ENCODE peak calls at places on chromosomes 4 and X, in six cellular contexts. One of them, this sample, is unnamed.

GRCh38 chr4:25813705-25814104 is 49.1 kb downstream of the SEL1L3 start:
- DNase-seq in AG04449: peak
- DNase-seq in GM12878: no peak
- DNase-seq in AG09309: no peak
- DNase-seq in foreskin fibroblast: no peak
- DNase-seq in HCT116: no peak
- DNase-seq in this sample: peak

GRCh38 chr4:89837385-89837995 is 529 bp upstream of the SNCA start:
- DNase-seq in GM12878: no peak
- DNase-seq in HCT116: no peak
- DNase-seq in foreskin fibroblast: peak
- DNase-seq in AG09309: no peak
- DNase-seq in AG04449: no peak
- DNase-seq in this sample: no peak

GRCh38 chr4:141058739-141059507 is 74.3 kb downstream of the RNF150 start:
- DNase-seq in GM12878: no peak
- DNase-seq in HCT116: no peak
- DNase-seq in AG04449: peak
- DNase-seq in foreskin fibroblast: peak
- DNase-seq in AG09309: peak
- DNase-seq in this sample: no peak

GRCh38 chr4:128461300-128462103 is 173.9 kb upstream of the PGRMC2 start:
- DNase-seq in AG09309: peak
- DNase-seq in foreskin fibroblast: peak
- DNase-seq in HCT116: no peak
- DNase-seq in GM12878: no peak
- DNase-seq in AG04449: peak
- DNase-seq in this sample: peak

GRCh38 chrX:134484039-134484438 is 24.1 kb downstream of the HPRT1 start:
- DNase-seq in HCT116: peak
- DNase-seq in foreskin fibroblast: peak
- DNase-seq in AG04449: peak
- DNase-seq in AG09309: no peak
- DNase-seq in GM12878: no peak
- DNase-seq in this sample: no peak

GRCh38 chr4:108954880-108955279 is 192.0 kb upstream of the ETNPPL start:
- DNase-seq in foreskin fibroblast: no peak
- DNase-seq in AG04449: no peak
- DNase-seq in AG09309: no peak
- DNase-seq in HCT116: no peak
- DNase-seq in GM12878: no peak
- DNase-seq in this sample: no peak

GRCh38 chr4:112055100-112055499 is 90.2 kb upstream of the FAM241A start:
- DNase-seq in AG04449: no peak
- DNase-seq in GM12878: no peak
- DNase-seq in HCT116: no peak
- DNase-seq in AG09309: no peak
- DNase-seq in foreskin fibroblast: no peak
- DNase-seq in this sample: no peak

GRCh38 chr4:156378053-156378665 is 424.5 kb upstream of the CTSO start:
- DNase-seq in AG09309: no peak
- DNase-seq in foreskin fibroblast: no peak
- DNase-seq in AG04449: no peak
- DNase-seq in HCT116: peak
- DNase-seq in GM12878: no peak
- DNase-seq in this sample: peak

GRCh38 chrX:137234651-137235402 is 201.0 kb upstream of the GPR101 start:
- DNase-seq in GM12878: no peak
- DNase-seq in HCT116: no peak
- DNase-seq in foreskin fibroblast: no peak
- DNase-seq in AG09309: no peak
- DNase-seq in AG04449: no peak
- DNase-seq in this sample: no peak

GRCh38 chr4:147865926-147866325 is 134.0 kb downstream of the ARHGAP10 start:
- DNase-seq in AG04449: no peak
- DNase-seq in HCT116: no peak
- DNase-seq in foreskin fibroblast: no peak
- DNase-seq in GM12878: no peak
- DNase-seq in AG09309: no peak
- DNase-seq in this sample: no peak

GRCh38 chr4:26174033-26174432 is 146.8 kb upstream of the RBPJ start:
- DNase-seq in HCT116: no peak
- DNase-seq in AG04449: no peak
- DNase-seq in AG09309: no peak
- DNase-seq in foreskin fibroblast: no peak
- DNase-seq in GM12878: no peak
- DNase-seq in this sample: no peak

GRCh38 chr4:59979061-59979460 is 1221.1 kb upstream of the ADGRL3 start:
- DNase-seq in HCT116: no peak
- DNase-seq in AG04449: no peak
- DNase-seq in GM12878: no peak
- DNase-seq in AG09309: no peak
- DNase-seq in foreskin fibroblast: no peak
- DNase-seq in this sample: no peak

GRCh38 chr4:133146574-133147198 is 2.4 kb upstream of the PCDH10 start:
- DNase-seq in HCT116: no peak
- DNase-seq in AG09309: no peak
- DNase-seq in GM12878: no peak
- DNase-seq in AG04449: no peak
- DNase-seq in foreskin fibroblast: no peak
- DNase-seq in this sample: no peak

GRCh38 chrX:71917621-71918341 is 7.1 kb downstream of the NHSL2 start:
- DNase-seq in AG09309: no peak
- DNase-seq in foreskin fibroblast: no peak
- DNase-seq in HCT116: no peak
- DNase-seq in GM12878: no peak
- DNase-seq in AG04449: no peak
- DNase-seq in this sample: no peak

GRCh38 chr4:183532823-183533222 is 28.0 kb downstream of the ING2 start:
- DNase-seq in AG09309: peak
- DNase-seq in foreskin fibroblast: peak
- DNase-seq in GM12878: no peak
- DNase-seq in HCT116: no peak
- DNase-seq in AG04449: peak
- DNase-seq in this sample: peak

GRCh38 chr4:150938873-150939499 is 76.1 kb downstream of the LRBA start:
- DNase-seq in AG09309: no peak
- DNase-seq in foreskin fibroblast: no peak
- DNase-seq in GM12878: no peak
- DNase-seq in AG04449: no peak
- DNase-seq in HCT116: no peak
- DNase-seq in this sample: no peak

GRCh38 chr4:76800902-76801301 is 97.0 kb downstream of the SOWAHB start:
- DNase-seq in GM12878: peak
- DNase-seq in AG04449: no peak
- DNase-seq in AG09309: no peak
- DNase-seq in foreskin fibroblast: no peak
- DNase-seq in HCT116: no peak
- DNase-seq in this sample: no peak

GRCh38 chr4:126364290-126364978 is 1049.7 kb downstream of the FAT4 start:
- DNase-seq in AG09309: no peak
- DNase-seq in foreskin fibroblast: peak
- DNase-seq in GM12878: no peak
- DNase-seq in HCT116: no peak
- DNase-seq in AG04449: no peak
- DNase-seq in this sample: no peak

GRCh38 chr4:71229477-71230257 is 109.2 kb upstream of the SLC4A4 start:
- DNase-seq in AG04449: no peak
- DNase-seq in foreskin fibroblast: peak
- DNase-seq in GM12878: no peak
- DNase-seq in HCT116: peak
- DNase-seq in AG09309: no peak
- DNase-seq in this sample: no peak

GRCh38 chrX:107676559-107677378 is 48.5 kb downstream of the PRPS1 start:
- DNase-seq in foreskin fibroblast: peak
- DNase-seq in HCT116: peak
- DNase-seq in GM12878: no peak
- DNase-seq in AG04449: peak
- DNase-seq in AG09309: peak
- DNase-seq in this sample: peak
- TF ChIP-seq CTCF in foreskin fibroblast: no peak
- TF ChIP-seq CTCF in HCT116: no peak
- TF ChIP-seq CTCF in GM12878: no peak
- TF ChIP-seq CTCF in AG04449: no peak
- TF ChIP-seq CTCF in AG09309: no peak
- TF ChIP-seq CTCF in this sample: no peak

GRCh38 chr4:153428816-153429592 is 37.2 kb upstream of the TMEM131L start:
- DNase-seq in GM12878: no peak
- DNase-seq in HCT116: no peak
- DNase-seq in AG04449: no peak
- DNase-seq in foreskin fibroblast: no peak
- DNase-seq in AG09309: no peak
- DNase-seq in this sample: no peak

GRCh38 chr4:153427363-153428071 is 38.6 kb upstream of the TMEM131L start:
- DNase-seq in foreskin fibroblast: no peak
- DNase-seq in AG09309: peak
- DNase-seq in AG04449: peak
- DNase-seq in GM12878: no peak
- DNase-seq in HCT116: no peak
- DNase-seq in this sample: no peak

GRCh38 chr4:153433753-153434105 is 32.4 kb upstream of the TMEM131L start:
- DNase-seq in AG04449: no peak
- DNase-seq in foreskin fibroblast: no peak
- DNase-seq in AG09309: no peak
- DNase-seq in GM12878: no peak
- DNase-seq in HCT116: no peak
- DNase-seq in this sample: no peak

GRCh38 chr4:153434190-153434589 is 32.0 kb upstream of the TMEM131L start:
- DNase-seq in AG09309: no peak
- DNase-seq in AG04449: no peak
- DNase-seq in foreskin fibroblast: no peak
- DNase-seq in GM12878: no peak
- DNase-seq in HCT116: no peak
- DNase-seq in this sample: no peak

DNA sequence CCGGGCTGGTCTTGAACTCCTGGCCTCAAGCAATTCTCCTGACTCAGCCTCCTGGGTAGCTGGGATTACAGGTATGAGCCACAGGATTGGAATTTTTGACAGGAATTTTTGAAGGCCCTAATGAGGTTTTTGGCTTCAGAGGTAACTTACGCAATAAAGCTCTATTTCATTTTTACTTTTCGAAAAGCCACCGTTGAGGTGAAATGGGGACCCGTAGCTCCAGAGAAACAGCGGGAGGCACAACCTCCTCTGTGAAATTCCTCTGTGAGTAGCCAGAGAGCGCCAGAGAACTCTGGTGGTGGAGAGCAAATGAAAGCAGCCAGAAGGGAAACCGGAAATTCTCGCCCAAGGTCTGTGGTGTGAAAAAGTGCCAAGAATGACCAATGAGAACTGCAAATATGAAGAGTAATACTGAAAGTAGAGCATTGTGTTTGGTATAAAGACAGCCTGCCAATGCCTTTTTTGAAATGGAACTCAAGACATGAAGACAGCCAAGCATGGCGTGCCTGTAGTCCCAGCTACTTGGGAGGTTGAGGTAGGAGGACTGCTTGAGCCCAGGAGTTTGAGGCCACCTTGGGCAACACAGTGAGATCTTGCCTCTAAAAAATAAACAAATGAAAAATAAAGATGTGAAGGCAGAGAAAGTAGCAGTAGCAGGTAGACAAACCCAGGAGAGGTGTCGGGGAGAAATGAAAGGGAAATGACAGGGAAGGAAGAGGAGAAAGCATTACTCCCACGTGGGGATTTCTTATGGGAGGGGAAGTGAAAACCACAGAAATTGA is 33.0 kb upstream of the TMEM131L start:
- DNase-seq in foreskin fibroblast: peak
- DNase-seq in AG09309: peak
- DNase-seq in GM12878: peak
- DNase-seq in AG04449: no peak
- DNase-seq in HCT116: peak
- DNase-seq in this sample: peak
- H3K4me3 ChIP-seq in foreskin fibroblast: no peak
- H3K4me3 ChIP-seq in AG09309: no peak
- H3K4me3 ChIP-seq in GM12878: peak
- H3K4me3 ChIP-seq in AG04449: no peak
- H3K4me3 ChIP-seq in HCT116: no peak
- H3K4me3 ChIP-seq in this sample: no peak

GRCh38 chrX:7927259-7928167 is at the start of gene PNPLA4:
- DNase-seq in GM12878: peak
- DNase-seq in AG04449: no peak
- DNase-seq in HCT116: peak
- DNase-seq in foreskin fibroblast: peak
- DNase-seq in AG09309: peak
- DNase-seq in this sample: peak
- TF ChIP-seq CTCF in GM12878: no peak
- TF ChIP-seq CTCF in AG04449: no peak
- TF ChIP-seq CTCF in HCT116: no peak
- TF ChIP-seq CTCF in foreskin fibroblast: peak
- TF ChIP-seq CTCF in AG09309: peak
- TF ChIP-seq CTCF in this sample: peak

GRCh38 chrX:153465691-153466380 is 4.5 kb downstream of the HAUS7 start:
- DNase-seq in AG09309: no peak
- DNase-seq in GM12878: no peak
- DNase-seq in AG04449: no peak
- DNase-seq in HCT116: no peak
- DNase-seq in foreskin fibroblast: no peak
- DNase-seq in this sample: no peak
- H3K4me3 ChIP-seq in AG09309: no peak
- H3K4me3 ChIP-seq in GM12878: no peak
- H3K4me3 ChIP-seq in AG04449: no peak
- H3K4me3 ChIP-seq in HCT116: no peak
- H3K4me3 ChIP-seq in foreskin fibroblast: no peak
- H3K4me3 ChIP-seq in this sample: no peak

DNA sequence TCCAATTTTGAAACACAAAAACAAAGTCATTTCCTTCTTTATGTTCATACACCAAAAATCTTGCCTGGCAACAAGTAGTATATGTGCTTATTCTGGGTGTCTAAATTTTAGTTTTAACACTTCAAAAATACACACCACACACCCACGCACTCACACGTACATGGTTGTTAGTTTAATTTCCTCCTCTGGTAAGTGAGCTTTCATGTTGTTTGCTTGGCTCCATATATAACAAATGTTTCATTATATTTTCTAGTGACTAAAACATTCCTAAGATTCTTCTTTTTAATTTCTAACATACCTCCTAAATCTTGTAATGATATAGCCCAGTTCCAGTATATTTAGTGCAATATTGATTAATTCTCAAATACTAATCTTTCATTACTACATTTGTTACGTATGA is 80.9 kb downstream of the PRDM5 start:
- DNase-seq in AG04449: no peak
- DNase-seq in HCT116: no peak
- DNase-seq in foreskin fibroblast: no peak
- DNase-seq in GM12878: no peak
- DNase-seq in AG09309: no peak
- DNase-seq in this sample: no peak
- TF ChIP-seq CTCF in AG04449: no peak
- TF ChIP-seq CTCF in HCT116: no peak
- TF ChIP-seq CTCF in foreskin fibroblast: no peak
- TF ChIP-seq CTCF in GM12878: no peak
- TF ChIP-seq CTCF in AG09309: no peak
- TF ChIP-seq CTCF in this sample: no peak